ENCODE peak calls at places on chromosomes 1 and 21, in five cellular contexts. W is neuronal stem cell, S is H1, L is mesenchymal stem cell, B is H9. P is an unnamed sample.

GRCh38 chr1:50901872-50902271 is 58.2 kb downstream of the FAF1 start:
- DNase-seq in W (no peak), S (no peak), L (no peak), B (no peak), P (no peak)

GRCh38 chr1:192929606-192930005 is 120.8 kb downstream of the RGS2 start:
- DNase-seq in W (no peak), S (no peak), L (no peak), B (no peak), P (no peak)

GRCh38 chr1:85201340-85202091 is 700 bp upstream of the SYDE2 start:
- DNase-seq in W (peak; percentile 86), S (peak; percentile 91), L (peak; percentile 72), B (peak; percentile 85), P (peak; percentile 74)

GRCh38 chr1:20279507-20279906 is 11.2 kb upstream of the VWA5B1 start:
- DNase-seq in W (no peak), S (no peak), L (peak; percentile 35), B (no peak), P (no peak)

GRCh38 chr1:228400237-228400651 is 6.4 kb downstream of the TRIM11 start:
- DNase-seq in W (no peak), S (no peak), L (no peak), B (peak; percentile 8), P (no peak)

GRCh38 chr1:67814121-67814772 is 19.0 kb downstream of the GNG12 start:
- DNase-seq in W (no peak), S (no peak), L (no peak), B (no peak), P (peak; percentile 76)

GRCh38 chr1:160340146-160340545 is 2.9 kb downstream of the COPA start:
- DNase-seq in W (no peak), S (no peak), L (no peak), B (no peak), P (no peak)

GRCh38 chr21:42721341-42721824 is 68.0 kb downstream of the PDE9A start:
- DNase-seq in W (no peak), S (no peak), L (peak; percentile 56), B (no peak), P (no peak)

GRCh38 chr21:27134513-27134912 is 167.6 kb upstream of the ADAMTS5 start:
- DNase-seq in W (no peak), S (no peak), L (peak; percentile 4), B (no peak), P (no peak)

GRCh38 chr1:64563958-64564565 is 94.1 kb downstream of the CACHD1 start:
- DNase-seq in W (no peak), S (no peak), L (no peak), B (no peak), P (no peak)

GRCh38 chr1:77473690-77474089 is 191.9 kb downstream of the AK5 start:
- DNase-seq in W (no peak), S (no peak), L (peak; percentile 82), B (no peak), P (no peak)
- H3K4ac ChIP-seq in W (no peak overlapping the region), S (no peak overlapping the region), L (no peak overlapping the region), B (no peak overlapping the region), P (no peak overlapping the region)

GRCh38 chr1:157306896-157307295 is 168.7 kb upstream of the ETV3 start:
- DNase-seq in W (no peak), S (no peak), L (no peak), B (no peak), P (no peak)

GRCh38 chr1:157304271-157304670 is 166.1 kb upstream of the ETV3 start:
- DNase-seq in W (no peak), S (no peak), L (no peak), B (no peak), P (no peak)

GRCh38 chr1:157311730-157312269 is 173.6 kb upstream of the ETV3 start:
- DNase-seq in W (no peak), S (no peak), L (no peak), B (peak; percentile 29), P (no peak)

GRCh38 chr1:157310401-157310800 is 172.2 kb upstream of the ETV3 start:
- DNase-seq in W (no peak), S (no peak), L (no peak), B (peak; percentile 29), P (no peak)

GRCh38 chr1:157307491-157307890 is 169.3 kb upstream of the ETV3 start:
- DNase-seq in W (no peak), S (no peak), L (no peak), B (peak; percentile 20), P (no peak)
- H2BK12ac ChIP-seq in W (no peak overlapping the region), S (no peak overlapping the region), L (no peak overlapping the region), B (no peak overlapping the region), P (no peak overlapping the region)

DNA sequence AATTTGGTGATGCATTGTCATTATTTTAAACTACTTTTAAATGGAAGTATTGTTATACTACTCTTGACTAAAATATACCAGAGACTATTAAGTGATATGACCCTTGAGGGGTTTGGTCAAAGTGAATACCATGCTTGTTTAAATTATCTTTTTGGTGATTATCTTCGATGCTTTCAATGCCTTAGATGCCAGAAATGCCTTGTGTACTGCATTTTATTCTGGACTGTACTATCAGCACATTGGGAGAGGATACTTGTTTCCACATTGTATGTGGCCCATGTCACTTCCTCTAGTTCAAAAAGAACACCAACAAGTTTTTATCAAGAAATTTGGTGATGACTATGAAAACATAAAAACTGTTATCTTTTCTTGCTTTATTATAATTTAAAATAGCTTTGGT is 16.3 kb downstream of the MAP3K7CL start:
- DNase-seq in W (no peak), S (no peak), L (no peak), B (no peak), P (peak; percentile 66)
- H3K14ac ChIP-seq in W (no peak overlapping the region), S (no peak overlapping the region), L (no peak overlapping the region), B (no peak overlapping the region), P (no peak overlapping the region)

GRCh38 chr1:179082308-179083030 is 599 bp downstream of the TOR3A start:
- DNase-seq in W (peak; percentile 33), S (peak; percentile 69), L (peak; percentile 42), B (peak; percentile 63), P (peak; percentile 4)

GRCh38 chr1:179081696-179082307 is at the start of gene TOR3A:
- DNase-seq in W (peak; percentile 83), S (peak; percentile 93), L (peak; percentile 88), B (peak; percentile 98), P (peak; percentile 81)

GRCh38 chr1:179083031-179083345 is 1.1 kb downstream of the TOR3A start:
- DNase-seq in W (no peak), S (no peak), L (peak; percentile 48), B (no peak), P (no peak)

GRCh38 chr1:179079113-179079761 is 2.6 kb upstream of the TOR3A start:
- DNase-seq in W (peak; percentile 49), S (no peak), L (peak; percentile 85), B (peak; percentile 51), P (peak; percentile 90)

DNA sequence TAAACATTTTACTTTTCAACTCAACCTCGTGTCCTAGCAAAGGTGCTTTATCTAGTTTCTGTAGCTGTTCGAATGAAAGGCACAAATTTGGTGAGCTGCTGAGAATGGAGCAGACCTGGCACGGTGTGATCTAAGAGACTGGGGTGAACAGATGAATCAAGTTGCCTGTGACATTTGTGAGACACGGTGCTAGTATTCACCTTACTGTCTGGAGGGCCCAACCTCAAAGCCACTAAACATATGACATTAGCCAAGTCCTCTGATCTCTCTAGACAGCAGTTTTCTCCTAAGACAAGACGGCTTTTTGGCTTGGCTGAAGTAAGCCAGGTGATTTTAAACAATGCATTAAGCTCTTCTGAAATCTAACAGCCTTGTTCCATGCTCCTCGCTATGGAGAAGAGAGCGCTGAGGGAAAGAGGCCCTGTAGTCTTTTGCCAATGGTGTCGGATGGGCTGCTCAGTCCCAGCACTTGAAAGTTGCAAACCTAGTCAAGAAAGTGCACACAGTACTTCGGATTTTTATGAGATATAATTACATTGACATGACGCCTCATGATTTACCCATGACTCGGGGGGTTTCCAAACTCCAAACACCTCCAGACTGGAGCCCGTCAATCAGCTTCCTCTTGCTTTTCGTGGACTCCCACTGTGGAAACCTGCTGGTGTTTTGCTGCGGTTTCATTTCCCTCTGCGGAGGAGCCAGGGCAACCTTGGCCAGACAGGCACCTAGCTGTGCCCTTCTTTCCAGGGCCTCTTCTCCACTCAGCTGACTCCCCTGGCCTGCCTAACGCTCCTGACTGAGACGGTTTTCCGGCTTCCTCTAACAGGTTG is 789 bp upstream of the TOR3A start:
- DNase-seq in W (no peak), S (no peak), L (no peak), B (no peak), P (no peak)
- H3K4ac ChIP-seq in W (no peak overlapping the region), S (no peak overlapping the region), L (peak overlapping the region; percentile 71), B (no peak overlapping the region), P (no peak overlapping the region)

GRCh38 chr1:18079941-18080340 is 27.7 kb upstream of the IGSF21 start:
- DNase-seq in W (no peak), S (no peak), L (no peak), B (no peak), P (no peak)
- H2BK12ac ChIP-seq in W (no peak overlapping the region), S (peak overlapping the region; percentile 27), L (no peak overlapping the region), B (no peak overlapping the region), P (no peak overlapping the region)

DNA sequence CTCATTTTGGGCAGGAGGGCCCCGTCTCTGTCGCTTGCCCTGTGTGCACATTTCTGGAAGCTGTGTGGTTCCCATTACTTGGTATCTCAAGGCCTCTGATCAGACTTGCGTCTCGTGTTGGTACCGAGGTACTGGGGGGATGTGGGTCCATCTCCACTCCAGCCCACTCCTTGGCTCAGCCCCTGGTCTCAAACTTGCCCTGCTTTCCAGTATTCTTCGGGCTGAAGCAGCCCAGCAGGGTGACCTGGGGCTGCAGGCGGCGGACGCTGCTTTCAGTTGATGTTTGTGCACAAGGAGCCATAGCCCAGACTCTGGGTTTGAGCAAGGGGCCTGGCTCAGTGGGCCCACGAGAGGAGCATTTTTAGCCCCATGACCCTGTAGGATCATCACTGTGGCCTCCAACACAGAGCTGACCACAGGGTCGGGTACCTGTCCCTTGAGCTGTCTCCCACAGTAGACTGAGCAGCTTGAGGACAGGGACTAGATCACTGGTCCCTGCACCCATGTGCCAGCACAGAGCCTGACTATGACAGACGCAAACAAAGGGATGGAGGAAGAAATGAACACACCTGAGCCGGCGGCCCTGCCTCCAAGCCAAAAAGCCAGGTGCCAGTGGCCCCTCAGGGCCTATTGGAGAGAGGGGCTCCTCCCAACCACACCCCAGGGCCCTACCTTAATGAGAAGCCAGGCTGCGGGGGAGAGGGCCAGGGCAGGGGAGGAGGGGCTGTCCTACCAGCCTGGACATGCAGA is 46.8 kb downstream of the CHD5 start:
- DNase-seq in W (no peak), S (no peak), L (no peak), B (no peak), P (no peak)
- H3K14ac ChIP-seq in W (peak overlapping the region; percentile 39), S (no peak overlapping the region), L (no peak overlapping the region), B (no peak overlapping the region), P (no peak overlapping the region)

GRCh38 chr1:205669341-205670142 is 10.8 kb downstream of the SLC45A3 start:
- DNase-seq in W (no peak), S (no peak), L (peak; percentile 15), B (no peak), P (peak; percentile 12)
- H3K4ac ChIP-seq in W (peak overlapping the region; percentile 96), S (peak overlapping the region; percentile 63), L (peak overlapping the region; percentile 40), B (no peak overlapping the region), P (no peak overlapping the region)

GRCh38 chr1:22760453-22760852 is 49.8 kb downstream of the EPHB2 start:
- DNase-seq in W (no peak), S (no peak), L (peak; percentile 41), B (no peak), P (no peak)

GRCh38 chr1:22767862-22768261 is 57.2 kb downstream of the EPHB2 start:
- DNase-seq in W (no peak), S (no peak), L (no peak), B (no peak), P (no peak)

GRCh38 chr1:22761821-22762220 is 51.2 kb downstream of the EPHB2 start:
- DNase-seq in W (no peak), S (no peak), L (no peak), B (no peak), P (no peak)

GRCh38 chr1:22763479-22764200 is 53.0 kb downstream of the EPHB2 start:
- DNase-seq in W (no peak), S (no peak), L (peak; percentile 48), B (no peak), P (no peak)
- H2BK12ac ChIP-seq in W (no peak overlapping the region), S (no peak overlapping the region), L (no peak overlapping the region), B (no peak overlapping the region), P (no peak overlapping the region)